ENCODE peak calls at places on chromosomes 12 and 14, in five cellular contexts. P is HepG2, I is HCT116, V is GM12878, K is K562. W is an unnamed sample.

GRCh38 chr12:95173392-95174251 is 43.6 kb downstream of the FGD6 start:
- DNase-seq in P (no peak), I (no peak), V (no peak), K (peak; percentile 27), W (peak; percentile 84)

GRCh38 chr12:115398311-115398781 is 714.4 kb upstream of the TBX3 start:
- DNase-seq in P (peak; percentile 92), I (no peak), V (no peak), K (no peak), W (no peak)

GRCh38 chr12:76719171-76719631 is 44.7 kb upstream of the ZDHHC17 start:
- DNase-seq in P (no peak), I (no peak), V (no peak), K (no peak), W (no peak)

GRCh38 chr12:126084480-126084879 is 1019.2 kb downstream of the AACS start:
- DNase-seq in P (no peak), I (no peak), V (no peak), K (no peak), W (no peak)

GRCh38 chr14:104953896-104954656 is 24.1 kb downstream of the AHNAK2 start:
- DNase-seq in P (no peak), I (no peak), V (no peak), K (no peak), W (no peak)

GRCh38 chr14:67577181-67577580 is 22.9 kb downstream of the PIGH start:
- DNase-seq in P (no peak), I (no peak), V (no peak), K (no peak), W (no peak)

GRCh38 chr12:2936301-2936700 is 22.9 kb upstream of the TEAD4 start:
- DNase-seq in P (no peak), I (no peak), V (no peak), K (no peak), W (no peak)

GRCh38 chr12:29286081-29286800 is 94.7 kb downstream of the ERGIC2 start:
- DNase-seq in P (no peak), I (no peak), V (no peak), K (no peak), W (peak; percentile 32)

GRCh38 chr14:61698216-61698980 is 3.1 kb downstream of the HIF1A start:
- DNase-seq in P (no peak), I (no peak), V (no peak), K (no peak), W (peak; percentile 48)

GRCh38 chr14:76647699-76648298 is 113.5 kb upstream of the VASH1 start:
- DNase-seq in P (peak; percentile 52), I (peak; percentile 48), V (no peak), K (peak; percentile 61), W (peak; percentile 47)

GRCh38 chr14:99728981-99729451 is 44.9 kb downstream of the CYP46A1 start:
- DNase-seq in P (no peak), I (no peak), V (no peak), K (no peak), W (no peak)

GRCh38 chr12:38508246-38508645 is 191.7 kb downstream of the ALG10B start:
- DNase-seq in P (no peak), I (no peak), V (no peak), K (no peak), W (no peak)

GRCh38 chr14:66032800-66033199 is 453.4 kb upstream of the CCDC196 start:
- DNase-seq in P (no peak), I (no peak), V (no peak), K (no peak), W (no peak)

GRCh38 chr12:100789975-100790374 is 4.6 kb upstream of the ANO4 start:
- DNase-seq in P (no peak), I (no peak), V (no peak), K (no peak), W (no peak)

GRCh38 chr12:55820679-55821078 is 2.8 kb downstream of the ORMDL2 start:
- DNase-seq in P (peak; percentile 22), I (no peak), V (no peak), K (peak; percentile 27), W (no peak)

GRCh38 chr14:74275265-74275841 is 27.4 kb downstream of the ABCD4 start:
- DNase-seq in P (no peak), I (peak; percentile 40), V (no peak), K (no peak), W (no peak)

GRCh38 chr12:104763163-104763805 is 194.8 kb downstream of the SLC41A2 start:
- DNase-seq in P (no peak), I (no peak), V (no peak), K (no peak), W (no peak)

GRCh38 chr12:38141239-38141638 is 175.3 kb upstream of the ALG10B start:
- DNase-seq in P (no peak), I (no peak), V (no peak), K (no peak), W (no peak)

GRCh38 chr14:87067597-87067996 is 925.4 kb downstream of the GALC start:
- DNase-seq in P (no peak), I (no peak), V (no peak), K (no peak), W (no peak)

GRCh38 chr12:96104566-96104965 is 69.2 kb upstream of the LTA4H start:
- DNase-seq in P (no peak), I (no peak), V (no peak), K (no peak), W (no peak)

DNA sequence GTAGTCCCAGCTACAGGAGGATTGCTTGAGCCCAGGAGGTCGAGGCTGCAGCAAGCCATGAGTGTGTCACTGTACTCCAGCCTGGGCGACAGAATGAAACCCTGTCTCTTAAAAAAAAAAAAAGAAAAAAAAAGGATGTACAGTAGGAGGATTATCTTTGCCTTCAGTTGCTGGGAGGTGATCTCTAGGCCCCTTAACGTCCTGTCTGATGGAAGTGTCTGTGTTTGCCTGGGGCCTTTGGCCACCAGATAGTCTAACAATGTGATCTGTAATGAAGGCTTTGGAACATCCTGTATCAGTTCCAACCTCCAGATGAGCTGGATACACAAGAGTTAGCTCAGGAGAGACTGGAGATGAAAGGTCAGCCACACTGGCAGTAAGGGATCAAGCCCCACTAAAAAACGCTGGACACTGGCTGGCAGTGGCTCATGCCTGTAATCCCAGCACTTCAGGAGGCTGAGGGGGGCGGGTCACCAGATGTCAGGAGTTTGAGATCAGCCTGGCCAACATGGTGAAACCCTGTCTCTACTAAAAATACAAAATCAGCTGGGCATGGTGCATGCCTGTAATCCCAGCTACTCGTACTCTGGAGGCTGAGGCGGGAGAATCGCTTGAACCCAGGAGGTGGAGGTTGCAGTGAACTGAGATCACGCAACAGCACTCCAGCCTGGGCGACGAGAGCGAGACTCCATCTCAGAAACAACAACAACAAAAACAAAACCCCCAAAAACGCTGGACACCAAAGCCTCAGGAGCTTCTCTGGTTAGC is 19.0 kb upstream of the HNF1A start:
- DNase-seq in P (no peak), I (no peak), V (no peak), K (no peak), W (no peak)
- TF ChIP-seq POLR2A in P (no peak), I (no peak), V (no peak), K (no peak), W (no peak)

GRCh38 chr12:89339531-89339930 is 12.8 kb downstream of the DUSP6 start:
- DNase-seq in P (no peak), I (no peak), V (no peak), K (no peak), W (no peak)

GRCh38 chr12:89335452-89336244 is 16.7 kb downstream of the DUSP6 start:
- DNase-seq in P (no peak), I (no peak), V (no peak), K (no peak), W (no peak)

GRCh38 chr12:89328483-89329030 is 23.7 kb downstream of the DUSP6 start:
- DNase-seq in P (no peak), I (no peak), V (no peak), K (no peak), W (no peak)

GRCh38 chr12:89334770-89335169 is 17.5 kb downstream of the DUSP6 start:
- DNase-seq in P (no peak), I (no peak), V (no peak), K (no peak), W (no peak)

GRCh38 chr12:89333564-89334252 is 18.6 kb downstream of the DUSP6 start:
- DNase-seq in P (no peak), I (no peak), V (no peak), K (no peak), W (no peak)
- H3K4me2 ChIP-seq in P (peak overlapping the region; percentile 40), I (no peak overlapping the region), V (no peak overlapping the region), K (peak overlapping the region; percentile 2), W (no peak overlapping the region)

GRCh38 chr12:84732941-84733340 is 179.7 kb downstream of the SLC6A15 start:
- DNase-seq in P (no peak), I (no peak), V (no peak), K (no peak), W (no peak)

GRCh38 chr12:84727964-84728363 is 184.6 kb downstream of the SLC6A15 start:
- DNase-seq in P (peak; percentile 33), I (no peak), V (no peak), K (no peak), W (no peak)

DNA sequence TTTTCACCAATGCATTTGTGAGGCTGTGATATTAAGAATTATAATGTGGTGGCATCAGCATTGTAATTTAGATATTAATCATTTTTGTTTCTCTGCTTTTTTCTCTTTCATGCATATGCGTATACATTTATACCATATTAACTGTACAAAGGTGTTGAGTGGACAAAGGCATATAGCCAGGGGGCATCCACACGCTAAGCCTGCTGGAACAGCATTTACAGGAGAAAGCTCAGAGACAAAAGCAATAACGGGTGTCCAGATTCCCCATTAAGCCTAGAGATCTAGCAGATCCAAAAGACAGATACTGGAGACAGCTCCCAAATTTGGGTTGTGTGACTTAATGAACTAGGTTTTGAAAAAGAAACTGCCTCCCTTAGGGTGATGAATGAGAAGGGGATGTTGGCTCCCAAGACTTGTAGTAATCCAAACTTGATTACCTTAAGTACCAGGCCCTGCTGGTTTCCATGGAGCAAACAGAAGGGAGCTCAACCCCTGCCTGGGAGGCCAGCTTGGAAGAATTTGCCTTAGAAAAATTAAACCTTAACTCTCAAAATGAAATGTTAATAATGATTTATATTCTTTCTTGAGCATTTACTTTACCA is 181.9 kb downstream of the SLC6A15 start:
- DNase-seq in P (no peak), I (no peak), V (no peak), K (no peak), W (no peak)
- H3K79me2 ChIP-seq in P (no peaks in the 10 kb centered on the region), I (no peaks in the 10 kb centered on the region), V (no peaks in the 10 kb centered on the region), K (no peaks in the 10 kb centered on the region), W (no peaks in the 10 kb centered on the region)

GRCh38 chr12:24850486-24850885 is 98.4 kb downstream of the BCAT1 start:
- DNase-seq in P (no peak), I (no peak), V (no peak), K (no peak), W (peak; percentile 54)
- TF ChIP-seq POLR2A in P (no peak), I (no peak), V (no peak), K (no peak), W (no peak)